ENCODE peak calls at places on chromosomes 16 and 17, in eight cellular contexts. E, X, Y, H, C, I, W and U are unnamed samples.

GRCh38 chr16:88995194-88995593 is 18.2 kb upstream of the CBFA2T3 start:
- DNase-seq in E (no peak), X (no peak), Y (no peak), H (no peak), C (no peak), I (no peak), W (no peak), U (no peak)

GRCh38 chr17:73156166-73156840 is 8.5 kb upstream of the SSTR2 start:
- DNase-seq in E (peak; percentile 81), X (peak; percentile 45), Y (peak; percentile 69), H (peak; percentile 94), C (peak; percentile 55), I (peak; percentile 74), W (peak; percentile 84), U (peak; percentile 72)

GRCh38 chr17:21382560-21383495 is 6.7 kb downstream of the KCNJ12 start:
- DNase-seq in E (no peak), X (no peak), Y (no peak), H (no peak), C (no peak), I (no peak), W (peak; percentile 54), U (no peak)

GRCh38 chr16:75086281-75086680 is 30.3 kb downstream of the LDHD start:
- DNase-seq in E (no peak), X (no peak), Y (peak; percentile 36), H (no peak), C (no peak), I (no peak), W (no peak), U (peak; percentile 45)

GRCh38 chr17:38584350-38584925 is 21.3 kb downstream of the SRCIN1 start:
- DNase-seq in E (peak; percentile 68), X (peak; percentile 64), Y (peak; percentile 54), H (peak; percentile 75), C (peak; percentile 24), I (peak; percentile 31), W (peak; percentile 34), U (peak; percentile 39)

GRCh38 chr17:50675627-50676026 is 32.1 kb downstream of the ANKRD40 start:
- DNase-seq in E (no peak), X (no peak), Y (no peak), H (no peak), C (no peak), I (no peak), W (peak; percentile 13), U (no peak)

GRCh38 chr17:58535431-58535830 is 21.0 kb upstream of the MTMR4 start:
- DNase-seq in E (no peak), X (no peak), Y (peak; percentile 69), H (no peak), C (peak; percentile 37), I (no peak), W (no peak), U (peak; percentile 18)

GRCh38 chr16:29975811-29976511 is 2.3 kb downstream of the TAOK2 start:
- DNase-seq in E (no peak), X (no peak), Y (no peak), H (no peak), C (no peak), I (no peak), W (no peak), U (no peak)

GRCh38 chr16:1884155-1884760 is 12.3 kb upstream of the MEIOB start:
- DNase-seq in E (no peak), X (peak; percentile 24), Y (peak; percentile 53), H (peak; percentile 54), C (no peak), I (no peak), W (peak; percentile 7), U (peak; percentile 65)

GRCh38 chr16:15466131-15466530 is 31.7 kb downstream of the BMERB1 start:
- DNase-seq in E (no peak), X (no peak), Y (no peak), H (no peak), C (no peak), I (no peak), W (no peak), U (no peak)

GRCh38 chr17:46768540-46768870 is 50.0 kb downstream of the WNT3 start:
- DNase-seq in E (no peak), X (no peak), Y (no peak), H (no peak), C (no peak), I (no peak), W (no peak), U (no peak)

GRCh38 chr17:43200127-43200526 is 11.5 kb upstream of the TMEM106A start:
- DNase-seq in E (no peak), X (no peak), Y (peak; percentile 17), H (peak; percentile 39), C (no peak), I (no peak), W (peak; percentile 32), U (no peak)

GRCh38 chr16:75106351-75107274 is 10.0 kb downstream of the LDHD start:
- DNase-seq in E (no peak), X (no peak), Y (no peak), H (no peak), C (no peak), I (no peak), W (no peak), U (no peak)

GRCh38 chr17:65039349-65039988 is 17.1 kb downstream of the GNA13 start:
- DNase-seq in E (peak; percentile 90), X (no peak), Y (no peak), H (no peak), C (no peak), I (no peak), W (no peak), U (no peak)

GRCh38 chr17:3687949-3688614 is 7.9 kb downstream of the P2RX5 start:
- DNase-seq in E (peak; percentile 39), X (no peak), Y (no peak), H (peak; percentile 65), C (no peak), I (no peak), W (peak; percentile 61), U (no peak)

GRCh38 chr17:142876-143784 is 5.8 kb downstream of the SCGB1C2 start:
- DNase-seq in E (no peak), X (no peak), Y (no peak), H (no peak), C (no peak), I (peak; percentile 16), W (no peak), U (no peak)

GRCh38 chr16:89733792-89734191 is 12.5 kb downstream of the ZNF276 start:
- DNase-seq in E (no peak), X (no peak), Y (no peak), H (no peak), C (no peak), I (no peak), W (no peak), U (no peak)

GRCh38 chr17:22505660-22506059 is 813.3 kb downstream of the KCNJ18 start:
- DNase-seq in E (no peak), X (no peak), Y (no peak), H (no peak), C (no peak), I (no peak), W (no peak), U (no peak)

GRCh38 chr16:81000873-81001272 is 5.8 kb downstream of the CMC2 start:
- DNase-seq in E (no peak), X (no peak), Y (no peak), H (no peak), C (no peak), I (no peak), W (no peak), U (no peak)

GRCh38 chr17:11300738-11301137 is 59.7 kb downstream of the SHISA6 start:
- DNase-seq in E (no peak), X (no peak), Y (no peak), H (no peak), C (no peak), I (no peak), W (no peak), U (no peak)

GRCh38 chr17:18139498-18139897 is 30.9 kb downstream of the MYO15A start:
- DNase-seq in E (no peak), X (no peak), Y (no peak), H (no peak), C (no peak), I (no peak), W (no peak), U (no peak)

GRCh38 chr16:85029413-85029794 is 1.8 kb downstream of the KIAA0513 start:
- DNase-seq in E (peak; percentile 66), X (no peak), Y (peak; percentile 73), H (no peak), C (peak; percentile 34), I (no peak), W (peak; percentile 29), U (peak; percentile 42)

GRCh38 chr17:17445296-17445924 is 31.4 kb upstream of the MED9 start:
- DNase-seq in E (no peak), X (no peak), Y (no peak), H (no peak), C (no peak), I (no peak), W (no peak), U (no peak)

GRCh38 chr16:77531741-77532140 is 96.9 kb upstream of the ADAMTS18 start:
- DNase-seq in E (no peak), X (no peak), Y (peak; percentile 88), H (no peak), C (peak; percentile 75), I (no peak), W (no peak), U (peak; percentile 83)

GRCh38 chr17:78459696-78460095 is 81.2 kb downstream of the PGS1 start:
- DNase-seq in E (no peak), X (no peak), Y (no peak), H (no peak), C (no peak), I (no peak), W (no peak), U (no peak)

GRCh38 chr16:30184430-30185140 is 1.2 kb downstream of the CORO1A start:
- DNase-seq in E (peak; percentile 78), X (peak; percentile 31), Y (no peak), H (peak; percentile 6), C (no peak), I (peak; percentile 17), W (peak; percentile 14), U (no peak)

GRCh38 chr16:53542283-53542682 is 39.3 kb upstream of the AKTIP start:
- DNase-seq in E (no peak), X (no peak), Y (no peak), H (peak; percentile 79), C (no peak), I (no peak), W (no peak), U (no peak)

GRCh38 chr17:81576621-81577277 is 24.6 kb upstream of the FAAP100 start:
- DNase-seq in E (no peak), X (peak; percentile 44), Y (peak; percentile 91), H (no peak), C (peak; percentile 89), I (no peak), W (no peak), U (peak; percentile 91)

GRCh38 chr16:22762486-22762885 is 51.5 kb upstream of the HS3ST2 start:
- DNase-seq in E (no peak), X (no peak), Y (no peak), H (no peak), C (no peak), I (no peak), W (no peak), U (no peak)

GRCh38 chr16:1991588-1992474 is 2.1 kb downstream of the SYNGR3 start:
- DNase-seq in E (peak; percentile 97), X (no peak), Y (peak; percentile 93), H (peak; percentile 96), C (peak; percentile 91), I (peak; percentile 90), W (no peak), U (peak; percentile 88)

GRCh38 chr16:86089986-86090385 is 191.0 kb downstream of the IRF8 start:
- DNase-seq in E (peak; percentile 70), X (no peak), Y (no peak), H (no peak), C (no peak), I (no peak), W (no peak), U (no peak)

GRCh38 chr16:46920402-46921068 is 36.4 kb downstream of the GPT2 start:
- DNase-seq in E (no peak), X (no peak), Y (no peak), H (no peak), C (no peak), I (no peak), W (no peak), U (no peak)